ENCODE peak calls at places on chromosome X, in six cellular contexts. M, Q, H, O, A and E are unnamed samples.

GRCh38 chrX:17403231-17403691 is 28.3 kb downstream of the NHS start:
- DNase-seq in M (no peak), Q (no peak), H (no peak), O (no peak), A (no peak), E (no peak)

GRCh38 chrX:34300871-34301270 is 168.8 kb upstream of the FAM47A start:
- DNase-seq in M (peak), Q (peak), H (peak), O (peak), A (peak), E (no peak)

GRCh38 chrX:78029663-78030062 is 60.2 kb upstream of the PGAM4 start:
- DNase-seq in M (peak), Q (peak), H (no peak), O (peak), A (peak), E (peak)

GRCh38 chrX:139932077-139932900 is 564 bp downstream of the ATP11C start:
- DNase-seq in M (no peak), Q (peak), H (no peak), O (peak), A (peak), E (peak)

GRCh38 chrX:96569034-96569433 is 115.6 kb upstream of the DIAPH2 start:
- DNase-seq in M (no peak), Q (no peak), H (no peak), O (no peak), A (no peak), E (no peak)

GRCh38 chrX:23008431-23009099 is 8.8 kb downstream of the DDX53 start:
- DNase-seq in M (peak), Q (no peak), H (no peak), O (peak), A (peak), E (no peak)

GRCh38 chrX:105636667-105637066 is 185.7 kb upstream of the NRK start:
- DNase-seq in M (no peak), Q (peak), H (no peak), O (no peak), A (no peak), E (no peak)

GRCh38 chrX:7972586-7972985 is 45.4 kb upstream of the PNPLA4 start:
- DNase-seq in M (no peak), Q (no peak), H (no peak), O (no peak), A (peak), E (no peak)

GRCh38 chrX:132004728-132005127 is 18.4 kb upstream of the STK26 start:
- DNase-seq in M (no peak), Q (peak), H (no peak), O (no peak), A (no peak), E (no peak)

GRCh38 chrX:50211510-50211909 is 6.9 kb downstream of the CCNB3 start:
- DNase-seq in M (no peak), Q (peak), H (no peak), O (no peak), A (peak), E (no peak)

GRCh38 chrX:45806410-45807121 is 605.9 kb upstream of the DIPK2B start:
- DNase-seq in M (peak), Q (peak), H (no peak), O (peak), A (peak), E (no peak)

GRCh38 chrX:9355739-9356138 is 109.1 kb upstream of the TBL1X start:
- DNase-seq in M (no peak), Q (no peak), H (no peak), O (no peak), A (peak), E (no peak)

GRCh38 chrX:39907964-39908616 is 189.7 kb downstream of the BCOR start:
- DNase-seq in M (peak), Q (peak), H (no peak), O (peak), A (peak), E (peak)

GRCh38 chrX:18698762-18699650 is 8.4 kb upstream of the PPEF1 start:
- DNase-seq in M (no peak), Q (no peak), H (no peak), O (no peak), A (no peak), E (no peak)

GRCh38 chrX:10017866-10018265 is 50.7 kb downstream of the CLDN34 start:
- DNase-seq in M (no peak), Q (peak), H (no peak), O (peak), A (peak), E (no peak)

GRCh38 chrX:100994352-100995281 is 25.1 kb downstream of the ARL13A start:
- DNase-seq in M (no peak), Q (peak), H (peak), O (peak), A (peak), E (no peak)

GRCh38 chrX:23548164-23548563 is 119.1 kb upstream of the PRDX4 start:
- DNase-seq in M (no peak), Q (no peak), H (no peak), O (no peak), A (peak), E (no peak)

GRCh38 chrX:9471571-9471985 is 6.7 kb downstream of the TBL1X start:
- DNase-seq in M (no peak), Q (no peak), H (no peak), O (no peak), A (no peak), E (no peak)

GRCh38 chrX:12567857-12568256 is 223.4 kb upstream of the PRPS2 start:
- DNase-seq in M (peak), Q (no peak), H (no peak), O (peak), A (peak), E (no peak)

GRCh38 chrX:96704661-96705060 is 20.0 kb downstream of the DIAPH2 start:
- DNase-seq in M (no peak), Q (no peak), H (no peak), O (peak), A (peak), E (no peak)

GRCh38 chrX:144916785-144917184 is 330.5 kb upstream of the SPANXN1 start:
- DNase-seq in M (no peak), Q (no peak), H (no peak), O (no peak), A (peak), E (no peak)

GRCh38 chrX:101744085-101744484 is 84.4 kb upstream of the ARMCX2 start:
- DNase-seq in M (no peak), Q (no peak), H (no peak), O (no peak), A (no peak), E (no peak)

GRCh38 chrX:134933911-134934310 is 56.9 kb upstream of the SMIM10 start:
- DNase-seq in M (no peak), Q (no peak), H (no peak), O (no peak), A (no peak), E (peak)